ENCODE peak calls at places on chromosomes 7 and 10, in seven cellular contexts. One of them, this sample, is unnamed.

GRCh38 chr10:29496341-29497162 is 138.2 kb downstream of the SVIL start:
- DNase-seq in T-cell: peak; percentile 59
- DNase-seq in MCF 10A: peak; percentile 66
- DNase-seq in germinal center: peak; percentile 53
- DNase-seq in activated CD4-positive, alpha-beta T cell treated with anti-CD3 and anti-CD28 coated beads, Interleukin-2, amount 50 U/mL, for 48 hours: peak; percentile 80
- DNase-seq in LoVo: peak; percentile 52
- DNase-seq in C1 segment of cervical spinal cord: no peak
- DNase-seq in this sample: peak; percentile 63

GRCh38 chr10:93068411-93069244 is 5.1 kb upstream of the CYP26A1 start:
- DNase-seq in T-cell: no peak
- DNase-seq in MCF 10A: no peak
- DNase-seq in germinal center: no peak
- DNase-seq in activated CD4-positive, alpha-beta T cell treated with anti-CD3 and anti-CD28 coated beads, Interleukin-2, amount 50 U/mL, for 48 hours: no peak
- DNase-seq in LoVo: no peak
- DNase-seq in C1 segment of cervical spinal cord: no peak
- DNase-seq in this sample: no peak

GRCh38 chr10:78438094-78438906 is 404.6 kb downstream of the RPS24 start:
- DNase-seq in T-cell: no peak
- DNase-seq in MCF 10A: no peak
- DNase-seq in germinal center: no peak
- DNase-seq in activated CD4-positive, alpha-beta T cell treated with anti-CD3 and anti-CD28 coated beads, Interleukin-2, amount 50 U/mL, for 48 hours: peak; percentile 4
- DNase-seq in LoVo: no peak
- DNase-seq in C1 segment of cervical spinal cord: no peak
- DNase-seq in this sample: no peak

GRCh38 chr7:5702876-5703571 is 78.4 kb downstream of the RNF216 start:
- DNase-seq in T-cell: no peak
- DNase-seq in MCF 10A: peak; percentile 45
- DNase-seq in germinal center: no peak
- DNase-seq in activated CD4-positive, alpha-beta T cell treated with anti-CD3 and anti-CD28 coated beads, Interleukin-2, amount 50 U/mL, for 48 hours: no peak
- DNase-seq in LoVo: peak; percentile 30
- DNase-seq in C1 segment of cervical spinal cord: peak; percentile 71
- DNase-seq in this sample: peak; percentile 46

GRCh38 chr7:27167170-27167505 is 1.8 kb upstream of the HOXA9 start:
- DNase-seq in T-cell: no peak
- DNase-seq in MCF 10A: no peak
- DNase-seq in germinal center: no peak
- DNase-seq in activated CD4-positive, alpha-beta T cell treated with anti-CD3 and anti-CD28 coated beads, Interleukin-2, amount 50 U/mL, for 48 hours: no peak
- DNase-seq in LoVo: peak; percentile 61
- DNase-seq in C1 segment of cervical spinal cord: no peak
- DNase-seq in this sample: peak; percentile 65

GRCh38 chr7:81887691-81888090 is 117.8 kb upstream of the HGF start:
- DNase-seq in T-cell: no peak
- DNase-seq in MCF 10A: no peak
- DNase-seq in germinal center: no peak
- DNase-seq in activated CD4-positive, alpha-beta T cell treated with anti-CD3 and anti-CD28 coated beads, Interleukin-2, amount 50 U/mL, for 48 hours: no peak
- DNase-seq in LoVo: no peak
- DNase-seq in C1 segment of cervical spinal cord: no peak
- DNase-seq in this sample: no peak

GRCh38 chr7:4227105-4228010 is 454.7 kb upstream of the FOXK1 start:
- DNase-seq in T-cell: no peak
- DNase-seq in MCF 10A: no peak
- DNase-seq in germinal center: no peak
- DNase-seq in activated CD4-positive, alpha-beta T cell treated with anti-CD3 and anti-CD28 coated beads, Interleukin-2, amount 50 U/mL, for 48 hours: no peak
- DNase-seq in LoVo: no peak
- DNase-seq in C1 segment of cervical spinal cord: no peak
- DNase-seq in this sample: no peak

GRCh38 chr10:92834981-92835380 is 13.3 kb upstream of the EXOC6 start:
- DNase-seq in T-cell: no peak
- DNase-seq in MCF 10A: no peak
- DNase-seq in germinal center: no peak
- DNase-seq in activated CD4-positive, alpha-beta T cell treated with anti-CD3 and anti-CD28 coated beads, Interleukin-2, amount 50 U/mL, for 48 hours: no peak
- DNase-seq in LoVo: no peak
- DNase-seq in C1 segment of cervical spinal cord: no peak
- DNase-seq in this sample: no peak

GRCh38 chr7:136692221-136692620 is 176.2 kb upstream of the CHRM2 start:
- DNase-seq in T-cell: no peak
- DNase-seq in MCF 10A: no peak
- DNase-seq in germinal center: no peak
- DNase-seq in activated CD4-positive, alpha-beta T cell treated with anti-CD3 and anti-CD28 coated beads, Interleukin-2, amount 50 U/mL, for 48 hours: no peak
- DNase-seq in LoVo: no peak
- DNase-seq in C1 segment of cervical spinal cord: no peak
- DNase-seq in this sample: no peak

GRCh38 chr10:125538947-125539649 is 143.9 kb downstream of the TEX36 start:
- DNase-seq in T-cell: no peak
- DNase-seq in MCF 10A: peak; percentile 72
- DNase-seq in germinal center: no peak
- DNase-seq in activated CD4-positive, alpha-beta T cell treated with anti-CD3 and anti-CD28 coated beads, Interleukin-2, amount 50 U/mL, for 48 hours: no peak
- DNase-seq in LoVo: peak; percentile 21
- DNase-seq in C1 segment of cervical spinal cord: no peak
- DNase-seq in this sample: peak; percentile 4

GRCh38 chr7:91922857-91923256 is 17.8 kb upstream of the AKAP9 start:
- DNase-seq in T-cell: no peak
- DNase-seq in MCF 10A: no peak
- DNase-seq in germinal center: no peak
- DNase-seq in activated CD4-positive, alpha-beta T cell treated with anti-CD3 and anti-CD28 coated beads, Interleukin-2, amount 50 U/mL, for 48 hours: no peak
- DNase-seq in LoVo: no peak
- DNase-seq in C1 segment of cervical spinal cord: no peak
- DNase-seq in this sample: no peak

GRCh38 chr7:18780266-18780665 is 284.7 kb downstream of the HDAC9 start:
- DNase-seq in T-cell: no peak
- DNase-seq in MCF 10A: no peak
- DNase-seq in germinal center: no peak
- DNase-seq in activated CD4-positive, alpha-beta T cell treated with anti-CD3 and anti-CD28 coated beads, Interleukin-2, amount 50 U/mL, for 48 hours: no peak
- DNase-seq in LoVo: no peak
- DNase-seq in C1 segment of cervical spinal cord: no peak
- DNase-seq in this sample: no peak

GRCh38 chr7:137026176-137026500 is 157.7 kb downstream of the CHRM2 start:
- DNase-seq in T-cell: no peak
- DNase-seq in MCF 10A: no peak
- DNase-seq in germinal center: no peak
- DNase-seq in activated CD4-positive, alpha-beta T cell treated with anti-CD3 and anti-CD28 coated beads, Interleukin-2, amount 50 U/mL, for 48 hours: no peak
- DNase-seq in LoVo: no peak
- DNase-seq in C1 segment of cervical spinal cord: no peak
- DNase-seq in this sample: no peak

GRCh38 chr7:142811154-142811737 is 40.5 kb downstream of the PRSS2 start:
- DNase-seq in T-cell: no peak
- DNase-seq in MCF 10A: peak; percentile 58
- DNase-seq in germinal center: peak; percentile 54
- DNase-seq in activated CD4-positive, alpha-beta T cell treated with anti-CD3 and anti-CD28 coated beads, Interleukin-2, amount 50 U/mL, for 48 hours: no peak
- DNase-seq in LoVo: peak; percentile 71
- DNase-seq in C1 segment of cervical spinal cord: no peak
- DNase-seq in this sample: peak; percentile 41

GRCh38 chr10:4034907-4035581 is 250.0 kb upstream of the KLF6 start:
- DNase-seq in T-cell: peak; percentile 10
- DNase-seq in MCF 10A: no peak
- DNase-seq in germinal center: no peak
- DNase-seq in activated CD4-positive, alpha-beta T cell treated with anti-CD3 and anti-CD28 coated beads, Interleukin-2, amount 50 U/mL, for 48 hours: no peak
- DNase-seq in LoVo: no peak
- DNase-seq in C1 segment of cervical spinal cord: no peak
- DNase-seq in this sample: no peak

GRCh38 chr7:129108583-129108982 is 35.9 kb upstream of the TSPAN33 start:
- DNase-seq in T-cell: no peak
- DNase-seq in MCF 10A: no peak
- DNase-seq in germinal center: no peak
- DNase-seq in activated CD4-positive, alpha-beta T cell treated with anti-CD3 and anti-CD28 coated beads, Interleukin-2, amount 50 U/mL, for 48 hours: no peak
- DNase-seq in LoVo: no peak
- DNase-seq in C1 segment of cervical spinal cord: no peak
- DNase-seq in this sample: peak; percentile 17

GRCh38 chr10:20474064-20474463 is 423.0 kb downstream of the NEBL start:
- DNase-seq in T-cell: no peak
- DNase-seq in MCF 10A: no peak
- DNase-seq in germinal center: no peak
- DNase-seq in activated CD4-positive, alpha-beta T cell treated with anti-CD3 and anti-CD28 coated beads, Interleukin-2, amount 50 U/mL, for 48 hours: no peak
- DNase-seq in LoVo: no peak
- DNase-seq in C1 segment of cervical spinal cord: no peak
- DNase-seq in this sample: no peak

GRCh38 chr7:157461805-157462771 is 125.3 kb downstream of the DNAJB6 start:
- DNase-seq in T-cell: no peak
- DNase-seq in MCF 10A: no peak
- DNase-seq in germinal center: no peak
- DNase-seq in activated CD4-positive, alpha-beta T cell treated with anti-CD3 and anti-CD28 coated beads, Interleukin-2, amount 50 U/mL, for 48 hours: no peak
- DNase-seq in LoVo: no peak
- DNase-seq in C1 segment of cervical spinal cord: no peak
- DNase-seq in this sample: no peak

GRCh38 chr7:33733865-33734650 is 171.3 kb upstream of the BMPER start:
- DNase-seq in T-cell: no peak
- DNase-seq in MCF 10A: no peak
- DNase-seq in germinal center: no peak
- DNase-seq in activated CD4-positive, alpha-beta T cell treated with anti-CD3 and anti-CD28 coated beads, Interleukin-2, amount 50 U/mL, for 48 hours: no peak
- DNase-seq in LoVo: no peak
- DNase-seq in C1 segment of cervical spinal cord: no peak
- DNase-seq in this sample: no peak

GRCh38 chr7:36937754-36938551 is 213.7 kb upstream of the AOAH start:
- DNase-seq in T-cell: no peak
- DNase-seq in MCF 10A: no peak
- DNase-seq in germinal center: peak; percentile 6
- DNase-seq in activated CD4-positive, alpha-beta T cell treated with anti-CD3 and anti-CD28 coated beads, Interleukin-2, amount 50 U/mL, for 48 hours: no peak
- DNase-seq in LoVo: no peak
- DNase-seq in C1 segment of cervical spinal cord: no peak
- DNase-seq in this sample: no peak

GRCh38 chr10:98431016-98431415 is 15.7 kb downstream of the HPS1 start:
- DNase-seq in T-cell: no peak
- DNase-seq in MCF 10A: no peak
- DNase-seq in germinal center: no peak
- DNase-seq in activated CD4-positive, alpha-beta T cell treated with anti-CD3 and anti-CD28 coated beads, Interleukin-2, amount 50 U/mL, for 48 hours: no peak
- DNase-seq in LoVo: no peak
- DNase-seq in C1 segment of cervical spinal cord: no peak
- DNase-seq in this sample: peak; percentile 49